ENCODE peak calls at places on chromosomes 12 and 14, in four cellular contexts. S is Caco-2; C is NCI-H2081; U is stimulated activated CD8-positive, alpha-beta memory T cell treated with anti-CD3 and anti-CD28 coated beads, Interleukin-15, amount 100 ng/mL, for 1 hour. F is an unnamed sample.
A peak's percentile ranks its signal among the peaks of the same experiment; 100 is the strongest.

GRCh38 chr12:123895477-123895876 is 77.2 kb downstream of the CCDC92 start:
- DNase-seq in U (no peak), C (peak; percentile 6), S (no peak), F (no peak)

GRCh38 chr12:3117628-3118027 is 40.4 kb downstream of the TSPAN9 start:
- DNase-seq in S (no peak), U (no peak), C (no peak), F (no peak)

GRCh38 chr12:56661560-56661959 is 15.8 kb upstream of the ATP5F1B start:
- DNase-seq in U (no peak), C (no peak), S (no peak), F (no peak)

GRCh38 chr14:89573399-89573657 is 156.3 kb upstream of the FOXN3 start:
- DNase-seq in S (no peak), U (no peak), C (no peak), F (no peak)

GRCh38 chr14:98931911-98932310 is 340.1 kb downstream of the BCL11B start:
- DNase-seq in S (no peak), U (peak; percentile 32), C (no peak), F (no peak)

GRCh38 chr12:30792648-30793499 is 38.1 kb upstream of the CAPRIN2 start:
- DNase-seq in S (no peak), C (no peak), U (no peak), F (no peak)

GRCh38 chr14:50093496-50093895 is 22.9 kb downstream of the VCPKMT start:
- DNase-seq in U (no peak), C (no peak), S (no peak), F (no peak)

GRCh38 chr12:63897931-63898330 is 53.4 kb downstream of the SRGAP1 start:
- DNase-seq in S (no peak), U (no peak), C (peak; percentile 19), F (no peak)

GRCh38 chr12:26196424-26196722 is 1.0 kb downstream of the SSPN start:
- DNase-seq in S (no peak), C (no peak), U (no peak), F (no peak)

GRCh38 chr14:90604356-90604755 is 207.5 kb downstream of the CALM1 start:
- DNase-seq in S (no peak), U (no peak), C (no peak), F (no peak)

GRCh38 chr14:54881761-54882401 is 20.7 kb downstream of the GCH1 start:
- DNase-seq in U (no peak), C (no peak), S (no peak), F (no peak)

GRCh38 chr14:30223966-30224365 is 296.3 kb upstream of the PRKD1 start:
- DNase-seq in S (no peak), U (no peak), C (no peak), F (no peak)

GRCh38 chr12:68950511-68950910 is 17.5 kb upstream of the CPM start:
- DNase-seq in S (no peak), C (no peak), U (no peak), F (no peak)

GRCh38 chr14:22580604-22581003 is 8.4 kb downstream of the DAD1 start:
- DNase-seq in S (no peak), C (no peak), U (no peak), F (no peak)

GRCh38 chr12:80353254-80353653 is 90.8 kb upstream of the PTPRQ start:
- DNase-seq in S (peak; percentile 51), C (no peak), U (no peak), F (no peak)

GRCh38 chr12:42608196-42608825 is 18.8 kb upstream of the PRICKLE1 start:
- DNase-seq in S (no peak), C (no peak), U (no peak), F (no peak)

GRCh38 chr14:76997257-76997970 is 31.1 kb downstream of the IRF2BPL start:
- DNase-seq in S (no peak), C (no peak), U (no peak), F (no peak)

GRCh38 chr12:31035944-31036665 is 37.6 kb upstream of the DDX11 start:
- DNase-seq in S (no peak), U (no peak), C (no peak), F (no peak)

GRCh38 chr12:29957835-29958234 is 174.1 kb upstream of the TMTC1 start:
- DNase-seq in S (no peak), C (no peak), U (no peak), F (no peak)

GRCh38 chr14:71165121-71165574 is 257.9 kb downstream of the PCNX1 start:
- DNase-seq in S (peak; percentile 75), C (no peak), U (no peak), F (no peak)

GRCh38 chr12:109792992-109793391 is 40.2 kb downstream of the TRPV4 start:
- DNase-seq in S (no peak), U (no peak), C (no peak), F (no peak)

GRCh38 chr12:62848418-62848817 is 86.5 kb downstream of the PPM1H start:
- DNase-seq in S (no peak), C (no peak), U (no peak), F (no peak)

GRCh38 chr12:99706736-99707473 is 59.4 kb downstream of the GARIN6 start:
- DNase-seq in S (peak; percentile 1), C (no peak), U (no peak), F (no peak)

GRCh38 chr12:12562016-12562483 is 613 bp downstream of the DUSP16 start:
- DNase-seq in S (peak; percentile 47), U (no peak), C (peak; percentile 40), F (no peak)

GRCh38 chr14:63045612-63046320 is 508 bp upstream of the KCNH5 start:
- DNase-seq in C (peak; percentile 89), S (no peak), U (no peak), F (no peak)

GRCh38 chr14:70660967-70661871 is 19.5 kb downstream of the TTC9 start:
- DNase-seq in S (no peak), U (no peak), C (peak; percentile 23), F (no peak)

GRCh38 chr12:105352940-105353635 is 22.6 kb downstream of the C12orf75 start:
- DNase-seq in C (peak; percentile 79), S (peak; percentile 27), U (no peak), F (no peak)

GRCh38 chr14:31858868-31859267 is 218.2 kb upstream of the ARHGAP5 start:
- DNase-seq in S (no peak), U (no peak), C (no peak), F (no peak)

GRCh38 chr14:104553166-104554087 is 26.1 kb upstream of the C14orf180 start:
- DNase-seq in C (no peak), S (no peak), U (no peak), F (no peak)